ENCODE peak calls at places on chromosomes 16 and 17, in seven cellular contexts. One of them, this sample, is unnamed.

GRCh38 chr17:45338023-45338781 is 21.4 kb upstream of the MAP3K14 start:
- DNase-seq in cardiac fibroblast: peak
- DNase-seq in thoracic aorta: no peak
- DNase-seq in Peyer's patch: no peak
- DNase-seq in dorsolateral prefrontal cortex: no peak
- DNase-seq in psoas muscle: peak
- DNase-seq in fibroblast of the aortic adventitia: peak
- DNase-seq in this sample: no peak

GRCh38 chr17:4542003-4542725 is 13.0 kb downstream of the MYBBP1A start:
- DNase-seq in Peyer's patch: no peak
- DNase-seq in fibroblast of the aortic adventitia: no peak
- DNase-seq in cardiac fibroblast: no peak
- DNase-seq in psoas muscle: peak
- DNase-seq in dorsolateral prefrontal cortex: no peak
- DNase-seq in thoracic aorta: no peak
- DNase-seq in this sample: no peak

GRCh38 chr17:44211281-44212265 is 7.9 kb downstream of the UBTF start:
- DNase-seq in fibroblast of the aortic adventitia: no peak
- DNase-seq in cardiac fibroblast: no peak
- DNase-seq in thoracic aorta: no peak
- DNase-seq in Peyer's patch: no peak
- DNase-seq in psoas muscle: no peak
- DNase-seq in dorsolateral prefrontal cortex: no peak
- DNase-seq in this sample: no peak

GRCh38 chr17:60154616-60155426 is 5.0 kb downstream of the CA4 start:
- DNase-seq in psoas muscle: peak
- DNase-seq in cardiac fibroblast: peak
- DNase-seq in thoracic aorta: no peak
- DNase-seq in fibroblast of the aortic adventitia: peak
- DNase-seq in Peyer's patch: no peak
- DNase-seq in dorsolateral prefrontal cortex: peak
- DNase-seq in this sample: no peak

GRCh38 chr17:42097691-42098661 is at the start of gene ZNF385C:
- DNase-seq in thoracic aorta: no peak
- DNase-seq in Peyer's patch: peak
- DNase-seq in dorsolateral prefrontal cortex: no peak
- DNase-seq in fibroblast of the aortic adventitia: no peak
- DNase-seq in cardiac fibroblast: no peak
- DNase-seq in psoas muscle: no peak
- DNase-seq in this sample: no peak

GRCh38 chr16:72766506-72766905 is 281.4 kb downstream of the ZFHX3 start:
- DNase-seq in Peyer's patch: no peak
- DNase-seq in cardiac fibroblast: no peak
- DNase-seq in dorsolateral prefrontal cortex: no peak
- DNase-seq in psoas muscle: no peak
- DNase-seq in fibroblast of the aortic adventitia: no peak
- DNase-seq in thoracic aorta: no peak
- DNase-seq in this sample: no peak

GRCh38 chr17:7296189-7296861 is 1.9 kb upstream of the YBX2 start:
- DNase-seq in cardiac fibroblast: peak
- DNase-seq in thoracic aorta: no peak
- DNase-seq in Peyer's patch: peak
- DNase-seq in dorsolateral prefrontal cortex: peak
- DNase-seq in fibroblast of the aortic adventitia: peak
- DNase-seq in psoas muscle: peak
- DNase-seq in this sample: peak

GRCh38 chr17:83101805-83102480 is 22.5 kb downstream of the METRNL start:
- DNase-seq in fibroblast of the aortic adventitia: peak
- DNase-seq in dorsolateral prefrontal cortex: no peak
- DNase-seq in thoracic aorta: no peak
- DNase-seq in psoas muscle: peak
- DNase-seq in cardiac fibroblast: no peak
- DNase-seq in Peyer's patch: no peak
- DNase-seq in this sample: no peak

GRCh38 chr17:48589831-48590602 is at the start of gene HOXB3:
- DNase-seq in Peyer's patch: no peak
- DNase-seq in fibroblast of the aortic adventitia: no peak
- DNase-seq in cardiac fibroblast: no peak
- DNase-seq in psoas muscle: no peak
- DNase-seq in thoracic aorta: no peak
- DNase-seq in dorsolateral prefrontal cortex: no peak
- DNase-seq in this sample: no peak

GRCh38 chr16:20348365-20349185 is 3.9 kb downstream of the UMOD start:
- DNase-seq in cardiac fibroblast: no peak
- DNase-seq in dorsolateral prefrontal cortex: no peak
- DNase-seq in fibroblast of the aortic adventitia: no peak
- DNase-seq in Peyer's patch: no peak
- DNase-seq in thoracic aorta: no peak
- DNase-seq in psoas muscle: no peak
- DNase-seq in this sample: no peak

GRCh38 chr17:65515959-65516948 is 45.2 kb downstream of the AXIN2 start:
- DNase-seq in fibroblast of the aortic adventitia: peak
- DNase-seq in thoracic aorta: no peak
- DNase-seq in Peyer's patch: no peak
- DNase-seq in psoas muscle: no peak
- DNase-seq in dorsolateral prefrontal cortex: no peak
- DNase-seq in cardiac fibroblast: peak
- DNase-seq in this sample: no peak

GRCh38 chr17:35486920-35487727 is 38.6 kb upstream of the SLFN13 start:
- DNase-seq in Peyer's patch: peak
- DNase-seq in fibroblast of the aortic adventitia: peak
- DNase-seq in cardiac fibroblast: peak
- DNase-seq in psoas muscle: peak
- DNase-seq in dorsolateral prefrontal cortex: no peak
- DNase-seq in thoracic aorta: no peak
- DNase-seq in this sample: peak

GRCh38 chr16:14549789-14550153 is 80.3 kb downstream of the PARN start:
- DNase-seq in Peyer's patch: no peak
- DNase-seq in psoas muscle: no peak
- DNase-seq in dorsolateral prefrontal cortex: no peak
- DNase-seq in thoracic aorta: no peak
- DNase-seq in cardiac fibroblast: no peak
- DNase-seq in fibroblast of the aortic adventitia: no peak
- DNase-seq in this sample: no peak

GRCh38 chr16:87681990-87682570 is 79.8 kb downstream of the JPH3 start:
- DNase-seq in cardiac fibroblast: peak
- DNase-seq in fibroblast of the aortic adventitia: peak
- DNase-seq in Peyer's patch: no peak
- DNase-seq in psoas muscle: no peak
- DNase-seq in thoracic aorta: no peak
- DNase-seq in dorsolateral prefrontal cortex: no peak
- DNase-seq in this sample: peak

GRCh38 chr17:28743243-28744103 is at the start of gene TRAF4:
- DNase-seq in psoas muscle: peak
- DNase-seq in fibroblast of the aortic adventitia: peak
- DNase-seq in dorsolateral prefrontal cortex: no peak
- DNase-seq in thoracic aorta: no peak
- DNase-seq in Peyer's patch: peak
- DNase-seq in cardiac fibroblast: peak
- DNase-seq in this sample: peak

GRCh38 chr16:85232369-85233142 is 120.3 kb upstream of the CIBAR2 start:
- DNase-seq in fibroblast of the aortic adventitia: no peak
- DNase-seq in Peyer's patch: no peak
- DNase-seq in dorsolateral prefrontal cortex: no peak
- DNase-seq in cardiac fibroblast: no peak
- DNase-seq in thoracic aorta: no peak
- DNase-seq in psoas muscle: no peak
- DNase-seq in this sample: no peak

GRCh38 chr16:85231959-85232358 is 119.7 kb upstream of the CIBAR2 start:
- DNase-seq in cardiac fibroblast: peak
- DNase-seq in dorsolateral prefrontal cortex: no peak
- DNase-seq in thoracic aorta: no peak
- DNase-seq in fibroblast of the aortic adventitia: peak
- DNase-seq in psoas muscle: no peak
- DNase-seq in Peyer's patch: no peak
- DNase-seq in this sample: no peak

GRCh38 chr16:85233520-85233919 is 121.2 kb upstream of the CIBAR2 start:
- DNase-seq in cardiac fibroblast: no peak
- DNase-seq in Peyer's patch: no peak
- DNase-seq in psoas muscle: no peak
- DNase-seq in dorsolateral prefrontal cortex: no peak
- DNase-seq in fibroblast of the aortic adventitia: no peak
- DNase-seq in thoracic aorta: no peak
- DNase-seq in this sample: no peak

GRCh38 chr16:85235988-85236831 is 123.9 kb upstream of the CIBAR2 start:
- DNase-seq in fibroblast of the aortic adventitia: peak
- DNase-seq in psoas muscle: no peak
- DNase-seq in thoracic aorta: no peak
- DNase-seq in Peyer's patch: no peak
- DNase-seq in cardiac fibroblast: no peak
- DNase-seq in dorsolateral prefrontal cortex: no peak
- DNase-seq in this sample: peak

GRCh38 chr16:85234310-85235235 is 122.3 kb upstream of the CIBAR2 start:
- DNase-seq in psoas muscle: peak
- DNase-seq in thoracic aorta: no peak
- DNase-seq in fibroblast of the aortic adventitia: peak
- DNase-seq in dorsolateral prefrontal cortex: no peak
- DNase-seq in Peyer's patch: no peak
- DNase-seq in cardiac fibroblast: peak
- DNase-seq in this sample: no peak
- TF ChIP-seq CTCF in psoas muscle: no peak
- TF ChIP-seq CTCF in thoracic aorta: no peak
- TF ChIP-seq CTCF in fibroblast of the aortic adventitia: peak
- TF ChIP-seq CTCF in dorsolateral prefrontal cortex: no peak
- TF ChIP-seq CTCF in Peyer's patch: no peak
- TF ChIP-seq CTCF in cardiac fibroblast: no peak
- TF ChIP-seq CTCF in this sample: no peak

DNA sequence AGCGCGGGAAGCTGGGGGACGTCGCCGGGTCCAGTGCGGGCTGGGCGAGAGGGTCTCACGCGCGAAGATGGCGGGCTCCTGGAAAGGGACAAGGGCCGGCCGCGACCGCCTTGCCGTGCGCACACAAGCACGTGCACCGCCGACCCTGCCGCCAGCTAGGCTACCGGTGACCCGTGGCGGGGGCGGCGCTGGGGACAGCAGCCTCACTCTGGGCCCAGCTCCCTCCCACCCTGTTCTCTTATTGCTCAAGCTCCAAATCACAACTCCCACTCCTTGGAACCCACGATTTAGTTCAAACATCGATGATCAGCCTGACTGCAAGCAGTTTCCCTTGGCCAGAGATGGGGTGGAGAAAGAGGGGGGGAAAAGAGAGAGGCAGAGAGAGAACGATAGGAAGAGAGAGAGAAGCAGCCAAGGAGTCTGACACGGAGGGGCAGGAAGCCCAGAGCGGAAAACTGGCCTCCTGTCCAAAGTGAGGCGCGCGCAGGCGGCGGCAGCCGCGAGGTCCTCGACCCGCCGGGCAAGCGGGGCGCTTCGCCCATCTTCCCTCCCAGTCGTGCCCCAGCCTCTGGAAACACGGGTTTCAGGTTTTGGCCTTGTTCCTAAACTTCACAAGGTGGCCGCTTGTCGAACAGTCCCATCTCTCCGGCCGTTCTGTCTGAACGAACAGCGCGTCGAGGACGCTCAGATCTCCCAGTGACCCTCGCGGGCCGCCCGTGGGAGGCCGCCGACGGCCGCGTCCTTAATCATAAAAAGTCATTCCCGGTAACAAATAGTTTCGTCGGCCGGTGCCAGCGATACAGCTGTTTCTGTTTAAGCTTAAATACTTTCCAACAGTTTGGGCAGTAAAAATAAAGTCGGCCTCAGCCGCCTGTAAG is 1.7 kb upstream of the CBX8 start:
- DNase-seq in dorsolateral prefrontal cortex: no peak
- DNase-seq in cardiac fibroblast: peak
- DNase-seq in Peyer's patch: no peak
- DNase-seq in thoracic aorta: no peak
- DNase-seq in psoas muscle: peak
- DNase-seq in fibroblast of the aortic adventitia: peak
- DNase-seq in this sample: no peak
- H3K4me3 ChIP-seq in dorsolateral prefrontal cortex: peak
- H3K4me3 ChIP-seq in cardiac fibroblast: peak
- H3K4me3 ChIP-seq in Peyer's patch: peak
- H3K4me3 ChIP-seq in thoracic aorta: peak
- H3K4me3 ChIP-seq in psoas muscle: peak
- H3K4me3 ChIP-seq in fibroblast of the aortic adventitia: peak
- H3K4me3 ChIP-seq in this sample: peak

DNA sequence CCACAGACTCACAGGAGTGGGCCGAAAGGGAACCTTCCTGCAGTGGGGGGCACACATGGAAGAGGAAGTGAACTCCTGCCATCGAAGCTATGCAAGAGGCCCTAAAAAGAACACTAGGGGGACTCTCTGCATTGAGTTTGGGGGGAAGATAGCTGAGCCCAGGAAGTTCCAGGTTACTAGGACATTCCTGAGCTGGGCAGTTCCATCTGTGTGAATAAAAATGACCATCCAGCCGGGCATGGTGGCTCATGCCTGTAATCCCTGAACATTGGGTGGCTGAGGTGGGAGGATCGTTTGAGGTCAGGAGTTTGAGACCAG is 211.8 kb downstream of the ZNF423 start:
- DNase-seq in psoas muscle: no peak
- DNase-seq in cardiac fibroblast: peak
- DNase-seq in dorsolateral prefrontal cortex: no peak
- DNase-seq in thoracic aorta: no peak
- DNase-seq in fibroblast of the aortic adventitia: peak
- DNase-seq in Peyer's patch: no peak
- DNase-seq in this sample: no peak
- TF ChIP-seq CTCF in psoas muscle: no peak
- TF ChIP-seq CTCF in cardiac fibroblast: peak
- TF ChIP-seq CTCF in dorsolateral prefrontal cortex: no peak
- TF ChIP-seq CTCF in thoracic aorta: no peak
- TF ChIP-seq CTCF in fibroblast of the aortic adventitia: peak
- TF ChIP-seq CTCF in Peyer's patch: no peak
- TF ChIP-seq CTCF in this sample: peak

GRCh38 chr16:88703486-88704309 is 2.5 kb downstream of the RNF166 start:
- DNase-seq in Peyer's patch: peak
- DNase-seq in thoracic aorta: no peak
- DNase-seq in cardiac fibroblast: no peak
- DNase-seq in dorsolateral prefrontal cortex: peak
- DNase-seq in psoas muscle: no peak
- DNase-seq in fibroblast of the aortic adventitia: no peak
- DNase-seq in this sample: peak
- H3K4me3 ChIP-seq in Peyer's patch: peak
- H3K4me3 ChIP-seq in thoracic aorta: peak
- H3K4me3 ChIP-seq in cardiac fibroblast: no peak
- H3K4me3 ChIP-seq in dorsolateral prefrontal cortex: peak
- H3K4me3 ChIP-seq in psoas muscle: peak
- H3K4me3 ChIP-seq in fibroblast of the aortic adventitia: no peak
- H3K4me3 ChIP-seq in this sample: peak

GRCh38 chr16:309476-309875 is 26.5 kb downstream of the PDIA2 start:
- DNase-seq in fibroblast of the aortic adventitia: no peak
- DNase-seq in dorsolateral prefrontal cortex: no peak
- DNase-seq in cardiac fibroblast: no peak
- DNase-seq in thoracic aorta: no peak
- DNase-seq in psoas muscle: no peak
- DNase-seq in Peyer's patch: no peak
- DNase-seq in this sample: peak
- TF ChIP-seq CTCF in fibroblast of the aortic adventitia: no peak
- TF ChIP-seq CTCF in dorsolateral prefrontal cortex: no peak
- TF ChIP-seq CTCF in cardiac fibroblast: no peak
- TF ChIP-seq CTCF in thoracic aorta: no peak
- TF ChIP-seq CTCF in psoas muscle: no peak
- TF ChIP-seq CTCF in Peyer's patch: no peak
- TF ChIP-seq CTCF in this sample: no peak